ENCODE peak calls at places on chromosomes 6 and 20, in four cellular contexts. N is tibial artery; V is CD4-positive, CD25-positive, alpha-beta regulatory T cell; R is IMR-90. W is an unnamed sample.

GRCh38 chr20:18712877-18713276 is 100.7 kb upstream of the SCP2D1 start:
- DNase-seq in N (no peak), V (no peak), R (no peak), W (no peak)

GRCh38 chr6:157674061-157674460 is 149.0 kb upstream of the SNX9 start:
- DNase-seq in N (no peak), V (no peak), R (no peak), W (no peak)

GRCh38 chr20:15600565-15600964 is 972.7 kb downstream of the KIF16B start:
- DNase-seq in N (no peak), V (no peak), R (no peak), W (no peak)

GRCh38 chr20:33062105-33062629 is 8.5 kb downstream of the BPIFB3 start:
- DNase-seq in N (no peak), V (no peak), R (no peak), W (no peak)

GRCh38 chr6:13866291-13866690 is 51.9 kb upstream of the MCUR1 start:
- DNase-seq in N (no peak), V (no peak), R (no peak), W (no peak)

GRCh38 chr6:14502551-14502950 is 385.0 kb downstream of the CD83 start:
- DNase-seq in N (no peak), V (no peak), R (peak), W (peak)

GRCh38 chr6:52839124-52840055 is 1.2 kb downstream of the GSTA5 start:
- DNase-seq in N (no peak), V (peak), R (peak), W (peak)

GRCh38 chr6:154403803-154404202 is 47.2 kb upstream of the IPCEF1 start:
- DNase-seq in N (no peak), V (peak), R (peak), W (no peak)

GRCh38 chr6:169425628-169426370 is 172.2 kb upstream of the THBS2 start:
- DNase-seq in N (no peak), V (no peak), R (no peak), W (no peak)

GRCh38 chr20:46592580-46593362 is 42.3 kb upstream of the OCSTAMP start:
- DNase-seq in N (no peak), V (peak), R (no peak), W (no peak)

GRCh38 chr6:64504509-64504908 is 868.9 kb downstream of the PHF3 start:
- DNase-seq in N (no peak), V (no peak), R (peak), W (no peak)

GRCh38 chr6:33174784-33175183 is 17.5 kb downstream of the COL11A2 start:
- DNase-seq in N (no peak), V (no peak), R (no peak), W (no peak)

GRCh38 chr20:23034721-23035671 is at the start of gene SSTR4:
- DNase-seq in N (no peak), V (no peak), R (no peak), W (no peak)

GRCh38 chr20:50151034-50151743 is 2.3 kb downstream of the PEDS1 start:
- DNase-seq in N (no peak), V (no peak), R (no peak), W (no peak)
- H3K27ac ChIP-seq in N (peak), V (peak), R (peak), W (peak)

GRCh38 chr20:63967330-63968135 is 2.2 kb downstream of the ZNF512B start:
- DNase-seq in N (peak), V (no peak), R (no peak), W (no peak)

GRCh38 chr20:63968136-63968927 is 1.4 kb downstream of the ZNF512B start:
- DNase-seq in N (peak), V (no peak), R (no peak), W (no peak)

GRCh38 chr20:63970714-63971431 is 1.1 kb upstream of the ZNF512B start:
- DNase-seq in N (no peak), V (no peak), R (no peak), W (no peak)

GRCh38 chr20:63969851-63970713 is at the start of gene ZNF512B:
- DNase-seq in N (no peak), V (peak), R (peak), W (no peak)

GRCh38 chr20:63968928-63969760 is 586 bp downstream of the ZNF512B start:
- DNase-seq in N (peak), V (no peak), R (no peak), W (no peak)
- H3K27ac ChIP-seq in N (peak), V (peak), R (peak), W (no peak)

DNA sequence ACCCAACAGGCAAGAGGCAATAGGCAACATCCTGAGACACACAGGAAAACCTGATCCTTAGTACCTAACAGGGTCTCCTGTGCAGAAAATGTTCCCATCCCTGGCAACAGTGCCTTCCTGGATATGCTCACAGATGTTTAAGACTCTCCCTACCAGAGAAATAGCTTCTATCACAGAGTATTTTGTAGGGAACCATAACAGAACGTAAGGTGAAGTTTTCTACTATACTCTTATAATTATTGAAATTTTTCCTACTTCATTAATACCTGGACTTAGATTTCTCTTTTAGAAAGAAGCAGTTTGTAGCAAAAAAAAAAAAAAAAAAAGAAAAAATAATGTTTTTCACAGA is 33.5 kb upstream of the LGSN start:
- DNase-seq in N (no peak), V (no peak), R (no peak), W (no peak)
- H3K27ac ChIP-seq in N (no peak), V (no peak), R (no peak), W (no peak)

GRCh38 chr20:56268536-56268935 is 20.0 kb downstream of the MC3R start:
- DNase-seq in N (no peak), V (no peak), R (no peak), W (no peak)
- H3K27ac ChIP-seq in N (no peak), V (no peak), R (no peak), W (no peak)

GRCh38 chr6:6569768-6570167 is 18.8 kb upstream of the LY86 start:
- DNase-seq in N (no peak), V (no peak), R (no peak), W (no peak)

GRCh38 chr6:6565488-6565887 is 23.0 kb upstream of the LY86 start:
- DNase-seq in N (no peak), V (no peak), R (no peak), W (no peak)

GRCh38 chr6:6566766-6567165 is 21.8 kb upstream of the LY86 start:
- DNase-seq in N (no peak), V (no peak), R (no peak), W (no peak)

GRCh38 chr6:6565069-6565468 is 23.5 kb upstream of the LY86 start:
- DNase-seq in N (no peak), V (no peak), R (no peak), W (no peak)

GRCh38 chr6:6569043-6569442 is 19.5 kb upstream of the LY86 start:
- DNase-seq in N (no peak), V (no peak), R (no peak), W (no peak)
- H3K27ac ChIP-seq in N (no peak), V (no peak), R (no peak), W (no peak)

GRCh38 chr6:139335447-139336210 is 38.8 kb downstream of the CITED2 start:
- DNase-seq in N (no peak), V (no peak), R (no peak), W (no peak)

GRCh38 chr6:139336994-139337393 is 37.5 kb downstream of the CITED2 start:
- DNase-seq in N (no peak), V (no peak), R (no peak), W (no peak)

GRCh38 chr6:139338845-139339244 is 35.6 kb downstream of the CITED2 start:
- DNase-seq in N (no peak), V (no peak), R (peak), W (no peak)

GRCh38 chr6:139336488-139336887 is 38.0 kb downstream of the CITED2 start:
- DNase-seq in N (no peak), V (no peak), R (peak), W (no peak)

GRCh38 chr6:139337830-139338229 is 36.6 kb downstream of the CITED2 start:
- DNase-seq in N (peak), V (no peak), R (no peak), W (no peak)
- H3K27ac ChIP-seq in N (no peak), V (no peak), R (no peak), W (no peak)

GRCh38 chr6:111583221-111583620 is 22.5 kb downstream of the TRAF3IP2 start:
- DNase-seq in N (no peak), V (no peak), R (no peak), W (no peak)
- H3K27ac ChIP-seq in N (no peak), V (no peak), R (no peak), W (no peak)

GRCh38 chr6:1136856-1137255 is 175.0 kb upstream of the FOXQ1 start:
- DNase-seq in N (no peak), V (no peak), R (no peak), W (no peak)
- H3K27ac ChIP-seq in N (no peak), V (no peak), R (no peak), W (peak)

DNA sequence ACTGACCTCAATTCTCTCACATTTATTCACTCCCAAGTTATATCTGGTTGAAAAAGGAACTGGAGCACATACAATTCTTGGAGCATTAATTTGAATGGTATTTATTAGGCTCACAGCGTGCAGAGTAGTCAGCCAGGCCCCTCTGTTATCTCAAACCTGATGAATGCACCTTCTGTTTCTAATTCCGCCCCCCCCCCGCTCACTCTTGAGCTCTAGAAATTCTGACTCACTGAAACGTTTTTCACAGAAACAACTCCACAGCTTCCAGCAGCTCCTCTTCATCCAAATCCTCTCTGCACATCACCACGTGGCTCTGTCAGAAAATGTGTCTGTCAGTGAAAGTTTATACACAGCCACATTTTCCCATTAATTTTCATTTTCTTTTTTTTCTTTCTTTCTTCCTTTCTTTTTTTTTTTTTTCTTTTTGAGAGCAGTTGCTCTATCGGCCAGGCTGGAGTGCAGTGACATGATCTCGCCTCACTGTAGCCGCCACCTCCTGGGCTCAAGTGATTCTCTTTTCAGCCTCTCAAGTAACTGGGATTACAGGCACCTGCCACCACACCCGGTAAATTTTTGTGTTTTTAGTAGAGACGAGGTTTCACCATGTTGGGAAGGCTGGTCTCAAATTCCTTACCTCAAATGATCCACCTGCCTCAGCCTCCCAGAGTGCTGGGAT is 109.4 kb downstream of the TBXT start:
- DNase-seq in N (no peak), V (no peak), R (peak), W (no peak)
- H3K27ac ChIP-seq in N (no peak), V (no peak), R (no peak), W (no peak)

DNA sequence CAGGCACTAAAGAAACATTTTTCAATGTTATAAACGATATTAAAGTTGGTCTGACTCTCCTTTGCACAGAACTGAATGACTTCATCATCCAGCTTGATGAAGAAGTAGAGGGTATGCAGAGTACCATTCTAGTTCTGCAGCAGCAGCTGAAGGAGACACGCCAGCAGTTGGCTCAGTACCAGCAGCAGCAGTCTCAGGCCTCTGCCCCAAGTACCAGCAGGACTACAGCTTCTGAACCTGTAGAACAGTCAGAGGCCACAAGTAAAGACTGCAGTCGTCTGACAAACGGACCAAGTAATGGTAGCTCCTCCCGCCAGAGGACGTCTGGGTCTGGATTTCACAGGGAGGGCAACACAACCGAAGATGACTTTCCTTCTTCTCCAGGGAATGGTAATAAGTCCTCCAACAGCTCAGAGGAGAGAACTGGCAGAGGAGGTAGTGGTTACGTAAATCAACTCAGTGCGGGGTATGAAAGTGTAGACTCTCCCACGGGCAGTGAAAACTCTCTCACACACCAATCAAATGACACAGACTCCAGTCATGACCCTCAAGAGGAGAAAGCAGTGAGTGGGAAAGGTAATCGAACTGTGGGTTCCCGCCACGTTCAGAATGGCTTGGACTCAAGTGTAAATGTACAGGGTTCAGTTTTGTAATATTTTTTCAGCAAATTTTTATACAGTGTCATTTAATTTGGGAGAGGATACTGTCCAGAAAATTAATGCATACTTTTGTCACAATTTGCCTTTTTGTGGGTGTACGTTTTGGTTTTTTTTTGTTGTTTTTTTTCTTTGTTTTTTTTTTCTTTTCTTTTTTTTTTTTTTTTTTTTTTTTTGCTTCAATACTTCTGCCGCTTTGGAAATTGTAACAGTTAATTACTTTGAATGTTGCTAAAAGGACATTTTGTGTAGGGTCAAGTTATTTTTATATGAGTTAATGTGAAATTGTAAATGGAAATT is 6.6 kb upstream of the ACAT2 start:
- DNase-seq in N (no peak), V (no peak), R (no peak), W (no peak)
- H3K27ac ChIP-seq in N (peak), V (no peak), R (no peak), W (no peak)

W was measured in epithelial cell of prostate.